ENCODE peak calls at places on chromosomes 3 and 15, in four cellular contexts. One of them, this sample, is unnamed.
A peak's percentile ranks its signal among the peaks of the same experiment; 100 is the strongest.

GRCh38 chr3:12957334-12957733 is 115.9 kb downstream of the IQSEC1 start:
- DNase-seq in SK-N-SH: no peak
- DNase-seq in neural progenitor cell: no peak
- DNase-seq in NT2/D1: no peak
- DNase-seq in this sample: peak; percentile 35

GRCh38 chr15:53580371-53580770 is 179.1 kb downstream of the WDR72 start:
- DNase-seq in SK-N-SH: no peak
- DNase-seq in neural progenitor cell: no peak
- DNase-seq in NT2/D1: no peak
- DNase-seq in this sample: peak; percentile 53

GRCh38 chr15:74906193-74906449 is 530 bp downstream of the FAM219B start:
- DNase-seq in SK-N-SH: no peak
- DNase-seq in neural progenitor cell: peak; percentile 70
- DNase-seq in NT2/D1: no peak
- DNase-seq in this sample: no peak

GRCh38 chr3:49606427-49606826 is 52.1 kb downstream of the BSN start:
- DNase-seq in SK-N-SH: no peak
- DNase-seq in neural progenitor cell: no peak
- DNase-seq in NT2/D1: no peak
- DNase-seq in this sample: no peak

GRCh38 chr15:39177561-39177960 is 403.3 kb upstream of the THBS1 start:
- DNase-seq in SK-N-SH: no peak
- DNase-seq in neural progenitor cell: no peak
- DNase-seq in NT2/D1: no peak
- DNase-seq in this sample: no peak

GRCh38 chr3:139119331-139120025 is 74.8 kb upstream of the PRR23C start:
- DNase-seq in SK-N-SH: no peak
- DNase-seq in neural progenitor cell: no peak
- DNase-seq in NT2/D1: no peak
- DNase-seq in this sample: peak; percentile 38

GRCh38 chr3:40118031-40118610 is 191.4 kb upstream of the EIF1B start:
- DNase-seq in SK-N-SH: no peak
- DNase-seq in neural progenitor cell: no peak
- DNase-seq in NT2/D1: no peak
- DNase-seq in this sample: no peak

GRCh38 chr15:52095597-52096262 is 16.8 kb downstream of the BCL2L10 start:
- DNase-seq in SK-N-SH: no peak
- DNase-seq in neural progenitor cell: no peak
- DNase-seq in NT2/D1: no peak
- DNase-seq in this sample: no peak

GRCh38 chr3:157075693-157076420 is 84.1 kb downstream of the CCNL1 start:
- DNase-seq in SK-N-SH: no peak
- DNase-seq in neural progenitor cell: no peak
- DNase-seq in NT2/D1: no peak
- DNase-seq in this sample: no peak

GRCh38 chr3:65717676-65718346 is 320.9 kb downstream of the MAGI1 start:
- DNase-seq in SK-N-SH: no peak
- DNase-seq in neural progenitor cell: no peak
- DNase-seq in NT2/D1: no peak
- DNase-seq in this sample: no peak

GRCh38 chr15:70327328-70328136 is 229.8 kb upstream of the TLE3 start:
- DNase-seq in SK-N-SH: no peak
- DNase-seq in neural progenitor cell: no peak
- DNase-seq in NT2/D1: no peak
- DNase-seq in this sample: no peak

GRCh38 chr3:72437666-72438065 is 410.6 kb downstream of the SHQ1 start:
- DNase-seq in SK-N-SH: no peak
- DNase-seq in neural progenitor cell: no peak
- DNase-seq in NT2/D1: no peak
- DNase-seq in this sample: no peak

GRCh38 chr15:72319360-72319984 is 485 bp downstream of the CELF6 start:
- DNase-seq in SK-N-SH: no peak
- DNase-seq in neural progenitor cell: peak; percentile 97
- DNase-seq in NT2/D1: peak; percentile 74
- DNase-seq in this sample: peak; percentile 92

GRCh38 chr3:10783360-10784346 is 32.4 kb upstream of the SLC6A11 start:
- DNase-seq in SK-N-SH: peak; percentile 42
- DNase-seq in neural progenitor cell: peak; percentile 67
- DNase-seq in NT2/D1: no peak
- DNase-seq in this sample: no peak

GRCh38 chr15:36371509-36371908 is 207.9 kb upstream of the CDIN1 start:
- DNase-seq in SK-N-SH: no peak
- DNase-seq in neural progenitor cell: no peak
- DNase-seq in NT2/D1: no peak
- DNase-seq in this sample: no peak

GRCh38 chr15:36372968-36373367 is 206.5 kb upstream of the CDIN1 start:
- DNase-seq in SK-N-SH: no peak
- DNase-seq in neural progenitor cell: no peak
- DNase-seq in NT2/D1: no peak
- DNase-seq in this sample: no peak

GRCh38 chr15:36370051-36370734 is 209.2 kb upstream of the CDIN1 start:
- DNase-seq in SK-N-SH: no peak
- DNase-seq in neural progenitor cell: no peak
- DNase-seq in NT2/D1: no peak
- DNase-seq in this sample: no peak

GRCh38 chr15:36370735-36371115 is 208.7 kb upstream of the CDIN1 start:
- DNase-seq in SK-N-SH: no peak
- DNase-seq in neural progenitor cell: no peak
- DNase-seq in NT2/D1: no peak
- DNase-seq in this sample: no peak

DNA sequence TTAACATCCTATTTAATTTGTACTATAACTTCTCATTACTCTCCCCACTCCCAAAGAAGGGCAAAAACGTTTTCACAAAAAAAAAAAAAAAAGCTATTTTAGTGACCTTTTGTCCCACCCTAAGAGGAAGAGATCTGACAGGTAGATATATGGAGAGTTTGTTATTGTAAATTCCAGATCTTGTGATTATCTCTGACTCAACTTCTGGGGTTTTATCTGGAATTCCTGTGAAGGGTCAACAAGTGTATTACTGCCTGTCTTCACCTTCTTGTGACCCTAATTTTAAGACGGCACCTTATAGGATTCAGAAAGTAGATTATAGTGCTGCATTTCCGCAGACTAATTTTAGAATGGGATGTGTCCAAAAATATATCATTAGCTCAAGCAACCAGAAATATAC is 205.9 kb upstream of the CDIN1 start:
- DNase-seq in SK-N-SH: no peak
- DNase-seq in neural progenitor cell: no peak
- DNase-seq in NT2/D1: no peak
- DNase-seq in this sample: no peak
- H3K4me1 ChIP-seq in SK-N-SH: no peaks in the 10 kb centered on the region
- H3K4me1 ChIP-seq in neural progenitor cell: no peaks in the 10 kb centered on the region
- H3K4me1 ChIP-seq in NT2/D1: no peaks in the 10 kb centered on the region
- H3K4me1 ChIP-seq in this sample: no peaks in the 10 kb centered on the region

GRCh38 chr3:185253645-185254410 is at the start of gene EHHADH:
- DNase-seq in SK-N-SH: peak; percentile 93
- DNase-seq in neural progenitor cell: peak; percentile 58
- DNase-seq in NT2/D1: no peak
- DNase-seq in this sample: peak; percentile 94
- H3K9ac ChIP-seq in SK-N-SH: peak within 1 kb of the TSS; percentile 79
- H3K9ac ChIP-seq in neural progenitor cell: no peak within 1 kb of the TSS
- H3K9ac ChIP-seq in NT2/D1: peak within 1 kb of the TSS; percentile 85
- H3K9ac ChIP-seq in this sample: peak within 1 kb of the TSS; percentile 63

DNA sequence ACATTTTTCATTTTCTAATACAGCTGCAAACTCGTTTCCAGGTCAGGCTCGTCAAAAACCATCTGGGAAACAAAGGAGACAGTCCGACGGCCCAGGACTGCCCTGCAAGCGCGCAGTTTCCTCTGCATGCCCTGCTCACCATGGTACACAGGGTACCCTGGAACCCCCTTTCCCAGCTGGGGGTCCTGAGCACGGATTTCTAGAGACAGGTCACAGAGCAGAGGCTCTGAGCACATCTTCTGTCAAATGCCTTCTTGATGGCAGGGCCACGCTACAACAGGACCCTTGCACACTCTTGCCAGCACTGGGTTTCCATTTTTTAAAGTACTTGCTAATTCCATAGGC is 8.1 kb downstream of the ZXDC start:
- DNase-seq in SK-N-SH: no peak
- DNase-seq in neural progenitor cell: no peak
- DNase-seq in NT2/D1: no peak
- DNase-seq in this sample: peak; percentile 28
- H3K36me3 ChIP-seq in SK-N-SH: peaks cover 36% of the 10 kb centered on the region
- H3K36me3 ChIP-seq in neural progenitor cell: peaks cover 15% of the 10 kb centered on the region
- H3K36me3 ChIP-seq in NT2/D1: peaks cover 98% of the 10 kb centered on the region
- H3K36me3 ChIP-seq in this sample: peaks cover 58% of the 10 kb centered on the region

DNA sequence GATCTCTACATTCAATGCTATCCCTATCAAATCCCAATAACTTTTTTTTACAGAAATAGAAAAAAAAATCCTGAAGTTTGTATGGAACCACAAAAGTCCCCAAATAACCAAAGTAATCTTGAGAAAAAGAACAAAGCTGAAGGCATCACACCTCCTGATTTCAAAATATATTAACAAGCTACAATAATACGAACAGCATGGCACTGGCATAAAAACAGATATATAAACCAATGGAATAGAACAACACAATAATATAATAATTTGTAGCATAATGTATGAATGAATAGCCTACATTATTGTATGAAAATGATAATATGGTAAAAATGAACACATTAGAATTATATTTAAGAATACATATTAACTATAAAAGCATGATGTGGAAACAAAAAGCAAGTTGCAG is 76.7 kb upstream of the TMC3 start:
- DNase-seq in SK-N-SH: no peak
- DNase-seq in neural progenitor cell: no peak
- DNase-seq in NT2/D1: no peak
- DNase-seq in this sample: no peak
- H3K4me1 ChIP-seq in SK-N-SH: no peaks in the 10 kb centered on the region
- H3K4me1 ChIP-seq in neural progenitor cell: no peaks in the 10 kb centered on the region
- H3K4me1 ChIP-seq in NT2/D1: no peaks in the 10 kb centered on the region
- H3K4me1 ChIP-seq in this sample: no peaks in the 10 kb centered on the region

DNA sequence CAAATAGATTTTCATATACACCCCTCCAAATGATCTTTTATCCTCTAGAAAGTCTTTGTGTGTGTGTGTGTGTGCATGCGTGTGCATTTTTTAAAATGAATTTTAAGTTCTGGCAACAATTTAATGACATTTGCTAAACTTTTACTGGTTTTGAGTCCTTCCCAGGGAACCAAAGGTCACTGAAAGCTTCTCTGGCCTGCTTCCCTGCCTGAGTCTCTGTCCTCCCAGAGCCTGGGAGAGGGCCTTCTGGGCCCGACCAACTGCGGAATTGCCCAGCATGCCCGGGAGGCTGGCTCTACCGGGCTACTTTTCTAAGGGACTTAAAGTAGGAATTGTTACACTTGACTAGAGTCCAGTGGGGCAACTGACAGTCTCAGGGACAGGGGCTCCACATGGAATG is 7.4 kb upstream of the RBPMS2 start:
- DNase-seq in SK-N-SH: no peak
- DNase-seq in neural progenitor cell: no peak
- DNase-seq in NT2/D1: no peak
- DNase-seq in this sample: no peak
- H3K9ac ChIP-seq in SK-N-SH: no peak overlapping the region
- H3K9ac ChIP-seq in neural progenitor cell: no peak overlapping the region
- H3K9ac ChIP-seq in NT2/D1: peak overlapping the region; percentile 38
- H3K9ac ChIP-seq in this sample: no peak overlapping the region

GRCh38 chr15:64732156-64732860 is 43.1 kb downstream of the RBPMS2 start:
- DNase-seq in SK-N-SH: peak; percentile 23
- DNase-seq in neural progenitor cell: no peak
- DNase-seq in NT2/D1: no peak
- DNase-seq in this sample: no peak
- H3K36me3 ChIP-seq in SK-N-SH: no peaks in the 10 kb centered on the region
- H3K36me3 ChIP-seq in neural progenitor cell: no peaks in the 10 kb centered on the region
- H3K36me3 ChIP-seq in NT2/D1: peaks cover 33% of the 10 kb centered on the region
- H3K36me3 ChIP-seq in this sample: no peaks in the 10 kb centered on the region

GRCh38 chr3:112637700-112638099 is 3.2 kb downstream of the CCDC80 start:
- DNase-seq in SK-N-SH: no peak
- DNase-seq in neural progenitor cell: no peak
- DNase-seq in NT2/D1: no peak
- DNase-seq in this sample: no peak

GRCh38 chr3:112640864-112641751 is at the start of gene CCDC80:
- DNase-seq in SK-N-SH: no peak
- DNase-seq in neural progenitor cell: peak; percentile 23
- DNase-seq in NT2/D1: no peak
- DNase-seq in this sample: no peak

GRCh38 chr3:112638327-112639020 is 2.5 kb downstream of the CCDC80 start:
- DNase-seq in SK-N-SH: no peak
- DNase-seq in neural progenitor cell: no peak
- DNase-seq in NT2/D1: no peak
- DNase-seq in this sample: no peak

GRCh38 chr3:112640333-112640863 is 545 bp downstream of the CCDC80 start:
- DNase-seq in SK-N-SH: peak; percentile 32
- DNase-seq in neural progenitor cell: peak; percentile 47
- DNase-seq in NT2/D1: no peak
- DNase-seq in this sample: no peak

DNA sequence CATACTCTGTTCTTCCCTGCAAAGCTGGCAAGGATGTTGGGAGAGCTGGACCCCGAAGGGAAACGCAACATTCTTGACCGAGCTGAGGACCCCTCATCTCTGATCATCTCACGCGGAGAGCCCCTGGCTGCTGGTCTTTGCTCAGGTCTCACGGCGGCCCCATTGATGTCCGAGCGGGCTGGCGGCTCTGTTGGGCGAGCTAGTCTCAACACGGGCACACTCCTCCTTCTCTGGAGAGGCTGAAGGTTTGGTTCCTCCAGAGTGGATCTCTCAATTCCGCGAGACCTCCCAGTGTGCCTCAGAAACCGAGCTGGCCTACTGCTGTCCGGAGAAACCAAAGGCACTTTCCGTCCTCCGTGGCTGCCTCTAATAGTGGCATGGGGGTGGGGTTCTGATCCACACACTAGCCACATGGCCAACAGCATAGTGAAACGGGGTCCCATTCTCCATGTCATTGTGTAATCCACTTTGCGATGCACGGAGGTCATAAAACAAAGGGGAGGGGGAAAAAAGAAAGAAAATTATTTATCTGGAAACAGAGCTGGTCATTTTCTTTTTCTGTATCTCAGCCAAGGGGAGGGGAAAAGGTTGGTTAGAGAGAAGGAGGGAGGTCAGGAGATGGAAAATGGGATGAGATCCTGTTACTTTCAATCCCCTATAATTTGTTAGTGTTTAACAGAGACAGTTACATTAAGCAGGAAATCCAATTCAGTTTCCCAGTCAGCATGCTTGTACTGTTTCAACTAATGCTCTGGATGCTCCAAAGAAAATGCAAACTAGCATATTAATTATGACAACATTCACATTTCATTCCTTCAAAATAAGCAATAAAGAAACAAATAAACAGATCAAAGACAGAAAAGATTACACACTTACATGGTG is 1.3 kb downstream of the CCDC80 start:
- DNase-seq in SK-N-SH: no peak
- DNase-seq in neural progenitor cell: no peak
- DNase-seq in NT2/D1: no peak
- DNase-seq in this sample: no peak
- H3K4me1 ChIP-seq in SK-N-SH: peaks cover 28% of the 10 kb centered on the region
- H3K4me1 ChIP-seq in neural progenitor cell: peaks cover 55% of the 10 kb centered on the region
- H3K4me1 ChIP-seq in NT2/D1: peaks cover 4% of the 10 kb centered on the region
- H3K4me1 ChIP-seq in this sample: peaks cover 7% of the 10 kb centered on the region

DNA sequence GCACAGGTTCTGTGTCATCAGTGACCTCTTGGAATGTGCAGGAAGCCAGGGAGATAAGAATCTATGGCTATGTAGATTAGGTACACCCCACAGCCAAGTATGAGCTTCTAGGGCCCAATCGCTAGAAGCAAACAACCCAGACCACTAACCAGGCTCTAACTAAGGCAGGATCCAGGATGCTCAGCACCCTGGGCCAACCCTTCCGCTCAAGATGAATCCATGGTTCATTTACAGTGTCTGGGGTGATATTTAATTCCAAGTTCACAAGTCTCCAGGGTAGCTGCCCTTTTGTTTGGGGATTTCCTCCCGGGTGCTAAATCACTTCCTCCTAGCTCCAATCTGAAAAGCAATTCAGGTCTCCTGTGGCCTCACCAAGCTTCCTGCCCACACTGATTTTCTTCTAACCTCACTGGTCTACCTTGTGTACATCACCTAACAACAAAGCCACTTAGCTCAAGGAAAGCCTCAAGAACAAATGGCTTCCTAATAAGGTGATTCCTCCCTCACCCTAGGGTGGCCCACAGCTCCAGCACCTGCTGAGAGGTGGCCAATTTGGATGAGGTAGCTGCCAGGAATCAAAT is 2.4 kb downstream of the EHD4 start:
- DNase-seq in SK-N-SH: no peak
- DNase-seq in neural progenitor cell: no peak
- DNase-seq in NT2/D1: no peak
- DNase-seq in this sample: no peak
- H3K9ac ChIP-seq in SK-N-SH: no peak overlapping the region
- H3K9ac ChIP-seq in neural progenitor cell: no peak overlapping the region
- H3K9ac ChIP-seq in NT2/D1: no peak overlapping the region
- H3K9ac ChIP-seq in this sample: peak overlapping the region; percentile 6